ENCODE peak calls at places on chromosome 17, in seven cellular contexts. One of them, this sample, is unnamed.
A peak's percentile ranks its signal among the peaks of the same experiment; 100 is the strongest.

GRCh38 chr17:69430488-69430887 is 16.0 kb downstream of the MAP2K6 start:
- DNase-seq in C1 segment of cervical spinal cord: no peak
- DNase-seq in heart left ventricle: no peak
- DNase-seq in cardiac muscle cell: peak; percentile 38
- DNase-seq in cardiac fibroblast: peak; percentile 32
- DNase-seq in EL: no peak
- DNase-seq in caudate nucleus: no peak
- DNase-seq in this sample: peak; percentile 98

GRCh38 chr17:52106638-52107261 is 51.8 kb downstream of the CA10 start:
- DNase-seq in caudate nucleus: no peak
- DNase-seq in cardiac muscle cell: peak; percentile 50
- DNase-seq in EL: peak; percentile 38
- DNase-seq in cardiac fibroblast: peak; percentile 40
- DNase-seq in heart left ventricle: peak; percentile 18
- DNase-seq in C1 segment of cervical spinal cord: no peak
- DNase-seq in this sample: peak; percentile 53

GRCh38 chr17:41404024-41404651 is 6.7 kb upstream of the KRT31 start:
- DNase-seq in cardiac muscle cell: peak; percentile 78
- DNase-seq in C1 segment of cervical spinal cord: no peak
- DNase-seq in cardiac fibroblast: peak; percentile 56
- DNase-seq in heart left ventricle: no peak
- DNase-seq in EL: peak; percentile 99
- DNase-seq in caudate nucleus: no peak
- DNase-seq in this sample: peak; percentile 99

GRCh38 chr17:74697477-74697876 is 15.2 kb downstream of the CD300LF start:
- DNase-seq in cardiac fibroblast: no peak
- DNase-seq in EL: no peak
- DNase-seq in caudate nucleus: no peak
- DNase-seq in C1 segment of cervical spinal cord: no peak
- DNase-seq in heart left ventricle: no peak
- DNase-seq in cardiac muscle cell: no peak
- DNase-seq in this sample: no peak

GRCh38 chr17:81543339-81543675 is 8.8 kb downstream of the FAAP100 start:
- DNase-seq in heart left ventricle: no peak
- DNase-seq in caudate nucleus: no peak
- DNase-seq in EL: no peak
- DNase-seq in cardiac fibroblast: no peak
- DNase-seq in cardiac muscle cell: no peak
- DNase-seq in C1 segment of cervical spinal cord: no peak
- DNase-seq in this sample: no peak

GRCh38 chr17:44345497-44346026 is 460 bp downstream of the GRN start:
- DNase-seq in heart left ventricle: peak; percentile 67
- DNase-seq in EL: peak; percentile 78
- DNase-seq in C1 segment of cervical spinal cord: no peak
- DNase-seq in cardiac muscle cell: peak; percentile 55
- DNase-seq in cardiac fibroblast: peak; percentile 66
- DNase-seq in caudate nucleus: no peak
- DNase-seq in this sample: peak; percentile 70

GRCh38 chr17:82277851-82278250 is 4.4 kb upstream of the CSNK1D start:
- DNase-seq in cardiac muscle cell: no peak
- DNase-seq in heart left ventricle: no peak
- DNase-seq in caudate nucleus: no peak
- DNase-seq in EL: no peak
- DNase-seq in cardiac fibroblast: no peak
- DNase-seq in C1 segment of cervical spinal cord: no peak
- DNase-seq in this sample: no peak

GRCh38 chr17:82081546-82081945 is 15.9 kb upstream of the DUS1L start:
- DNase-seq in heart left ventricle: no peak
- DNase-seq in C1 segment of cervical spinal cord: no peak
- DNase-seq in EL: no peak
- DNase-seq in cardiac fibroblast: no peak
- DNase-seq in caudate nucleus: no peak
- DNase-seq in cardiac muscle cell: no peak
- DNase-seq in this sample: no peak

GRCh38 chr17:3771140-3771539 is 29.8 kb downstream of the ITGAE start:
- DNase-seq in cardiac fibroblast: no peak
- DNase-seq in caudate nucleus: no peak
- DNase-seq in cardiac muscle cell: no peak
- DNase-seq in EL: no peak
- DNase-seq in heart left ventricle: no peak
- DNase-seq in C1 segment of cervical spinal cord: no peak
- DNase-seq in this sample: no peak

GRCh38 chr17:74599531-74599939 is 7.5 kb upstream of the CD300LD start:
- DNase-seq in EL: no peak
- DNase-seq in heart left ventricle: no peak
- DNase-seq in caudate nucleus: no peak
- DNase-seq in cardiac muscle cell: no peak
- DNase-seq in C1 segment of cervical spinal cord: no peak
- DNase-seq in cardiac fibroblast: no peak
- DNase-seq in this sample: peak; percentile 11

GRCh38 chr17:34300652-34301390 is 15.3 kb downstream of the CCL11 start:
- DNase-seq in caudate nucleus: no peak
- DNase-seq in C1 segment of cervical spinal cord: no peak
- DNase-seq in cardiac fibroblast: no peak
- DNase-seq in cardiac muscle cell: peak; percentile 52
- DNase-seq in EL: peak; percentile 86
- DNase-seq in heart left ventricle: no peak
- DNase-seq in this sample: peak; percentile 41

GRCh38 chr17:29136998-29137730 is 43.0 kb downstream of the MYO18A start:
- DNase-seq in cardiac fibroblast: no peak
- DNase-seq in EL: peak; percentile 67
- DNase-seq in C1 segment of cervical spinal cord: no peak
- DNase-seq in caudate nucleus: no peak
- DNase-seq in heart left ventricle: no peak
- DNase-seq in cardiac muscle cell: no peak
- DNase-seq in this sample: peak; percentile 74

GRCh38 chr17:12231027-12231682 is 210.5 kb downstream of the MAP2K4 start:
- DNase-seq in EL: peak; percentile 33
- DNase-seq in cardiac fibroblast: no peak
- DNase-seq in cardiac muscle cell: no peak
- DNase-seq in caudate nucleus: no peak
- DNase-seq in C1 segment of cervical spinal cord: no peak
- DNase-seq in heart left ventricle: no peak
- DNase-seq in this sample: peak; percentile 15

GRCh38 chr17:31499771-31500554 is 108.5 kb downstream of the RAB11FIP4 start:
- DNase-seq in C1 segment of cervical spinal cord: no peak
- DNase-seq in heart left ventricle: peak; percentile 64
- DNase-seq in cardiac fibroblast: peak; percentile 40
- DNase-seq in EL: peak; percentile 26
- DNase-seq in caudate nucleus: peak; percentile 64
- DNase-seq in cardiac muscle cell: peak; percentile 62
- DNase-seq in this sample: peak; percentile 65

GRCh38 chr17:78484300-78485159 is 92.7 kb downstream of the DNAH17 start:
- DNase-seq in cardiac muscle cell: peak; percentile 53
- DNase-seq in C1 segment of cervical spinal cord: no peak
- DNase-seq in heart left ventricle: no peak
- DNase-seq in cardiac fibroblast: no peak
- DNase-seq in caudate nucleus: no peak
- DNase-seq in EL: no peak
- DNase-seq in this sample: no peak

GRCh38 chr17:31389673-31390381 is 1.6 kb upstream of the RAB11FIP4 start:
- DNase-seq in EL: no peak
- DNase-seq in cardiac fibroblast: no peak
- DNase-seq in heart left ventricle: peak; percentile 8
- DNase-seq in C1 segment of cervical spinal cord: no peak
- DNase-seq in caudate nucleus: no peak
- DNase-seq in cardiac muscle cell: no peak
- DNase-seq in this sample: no peak

GRCh38 chr17:10337976-10338375 is 34.8 kb downstream of the MYH13 start:
- DNase-seq in heart left ventricle: no peak
- DNase-seq in C1 segment of cervical spinal cord: no peak
- DNase-seq in caudate nucleus: no peak
- DNase-seq in EL: peak; percentile 65
- DNase-seq in cardiac muscle cell: peak; percentile 49
- DNase-seq in cardiac fibroblast: peak; percentile 16
- DNase-seq in this sample: no peak

GRCh38 chr17:2693561-2694380 is 17.8 kb downstream of the CLUH start:
- DNase-seq in cardiac fibroblast: no peak
- DNase-seq in heart left ventricle: peak; percentile 17
- DNase-seq in cardiac muscle cell: no peak
- DNase-seq in C1 segment of cervical spinal cord: no peak
- DNase-seq in EL: no peak
- DNase-seq in caudate nucleus: no peak
- DNase-seq in this sample: peak; percentile 30

GRCh38 chr17:40541060-40541872 is 24.0 kb downstream of the CCR7 start:
- DNase-seq in EL: no peak
- DNase-seq in cardiac muscle cell: no peak
- DNase-seq in cardiac fibroblast: no peak
- DNase-seq in C1 segment of cervical spinal cord: no peak
- DNase-seq in caudate nucleus: no peak
- DNase-seq in heart left ventricle: no peak
- DNase-seq in this sample: no peak

GRCh38 chr17:38528101-38528500 is 77.7 kb downstream of the SRCIN1 start:
- DNase-seq in cardiac fibroblast: no peak
- DNase-seq in C1 segment of cervical spinal cord: no peak
- DNase-seq in EL: no peak
- DNase-seq in cardiac muscle cell: no peak
- DNase-seq in caudate nucleus: no peak
- DNase-seq in heart left ventricle: no peak
- DNase-seq in this sample: no peak

GRCh38 chr17:37708616-37709212 is 36.1 kb downstream of the HNF1B start:
- DNase-seq in cardiac fibroblast: no peak
- DNase-seq in heart left ventricle: no peak
- DNase-seq in cardiac muscle cell: no peak
- DNase-seq in caudate nucleus: no peak
- DNase-seq in EL: peak; percentile 23
- DNase-seq in C1 segment of cervical spinal cord: no peak
- DNase-seq in this sample: peak; percentile 53

GRCh38 chr17:74998783-74999182 is 11.4 kb downstream of the CDR2L start:
- DNase-seq in C1 segment of cervical spinal cord: no peak
- DNase-seq in caudate nucleus: no peak
- DNase-seq in cardiac muscle cell: no peak
- DNase-seq in EL: no peak
- DNase-seq in cardiac fibroblast: no peak
- DNase-seq in heart left ventricle: peak; percentile 52
- DNase-seq in this sample: no peak

GRCh38 chr17:82065193-82065637 is 389 bp downstream of the DUS1L start:
- DNase-seq in EL: peak; percentile 34
- DNase-seq in cardiac fibroblast: no peak
- DNase-seq in heart left ventricle: no peak
- DNase-seq in cardiac muscle cell: peak; percentile 31
- DNase-seq in caudate nucleus: no peak
- DNase-seq in C1 segment of cervical spinal cord: no peak
- DNase-seq in this sample: no peak

GRCh38 chr17:10089221-10089799 is 109.1 kb downstream of the GAS7 start:
- DNase-seq in cardiac fibroblast: peak; percentile 29
- DNase-seq in C1 segment of cervical spinal cord: no peak
- DNase-seq in caudate nucleus: no peak
- DNase-seq in EL: no peak
- DNase-seq in heart left ventricle: no peak
- DNase-seq in cardiac muscle cell: peak; percentile 41
- DNase-seq in this sample: no peak

GRCh38 chr17:65593870-65594584 is 32.6 kb upstream of the AXIN2 start:
- DNase-seq in caudate nucleus: no peak
- DNase-seq in cardiac muscle cell: peak; percentile 37
- DNase-seq in EL: peak; percentile 44
- DNase-seq in heart left ventricle: no peak
- DNase-seq in cardiac fibroblast: peak; percentile 34
- DNase-seq in C1 segment of cervical spinal cord: no peak
- DNase-seq in this sample: no peak

GRCh38 chr17:20954794-20955193 is 88.0 kb downstream of the USP22 start:
- DNase-seq in cardiac fibroblast: no peak
- DNase-seq in caudate nucleus: no peak
- DNase-seq in cardiac muscle cell: no peak
- DNase-seq in EL: no peak
- DNase-seq in heart left ventricle: no peak
- DNase-seq in C1 segment of cervical spinal cord: no peak
- DNase-seq in this sample: no peak

GRCh38 chr17:29090746-29091395 is 47.9 kb downstream of the PIPOX start:
- DNase-seq in cardiac fibroblast: no peak
- DNase-seq in cardiac muscle cell: no peak
- DNase-seq in C1 segment of cervical spinal cord: no peak
- DNase-seq in heart left ventricle: no peak
- DNase-seq in EL: no peak
- DNase-seq in caudate nucleus: peak; percentile 47
- DNase-seq in this sample: no peak

GRCh38 chr17:50198026-50198669 is 3.3 kb downstream of the COL1A1 start:
- DNase-seq in cardiac fibroblast: peak; percentile 76
- DNase-seq in cardiac muscle cell: peak; percentile 79
- DNase-seq in heart left ventricle: no peak
- DNase-seq in caudate nucleus: peak; percentile 24
- DNase-seq in C1 segment of cervical spinal cord: no peak
- DNase-seq in EL: peak; percentile 80
- DNase-seq in this sample: peak; percentile 77

GRCh38 chr17:77282524-77283515 is 142.1 kb downstream of the SEC14L1 start:
- DNase-seq in cardiac muscle cell: peak; percentile 88
- DNase-seq in EL: peak; percentile 32
- DNase-seq in heart left ventricle: no peak
- DNase-seq in cardiac fibroblast: peak; percentile 88
- DNase-seq in C1 segment of cervical spinal cord: no peak
- DNase-seq in caudate nucleus: no peak
- DNase-seq in this sample: no peak

GRCh38 chr17:38728290-38728831 is 1.8 kb upstream of the CISD3 start:
- DNase-seq in heart left ventricle: no peak
- DNase-seq in EL: no peak
- DNase-seq in caudate nucleus: no peak
- DNase-seq in cardiac muscle cell: no peak
- DNase-seq in cardiac fibroblast: no peak
- DNase-seq in C1 segment of cervical spinal cord: no peak
- DNase-seq in this sample: no peak

GRCh38 chr17:17702370-17702769 is 21.1 kb downstream of the RAI1 start:
- DNase-seq in heart left ventricle: no peak
- DNase-seq in C1 segment of cervical spinal cord: no peak
- DNase-seq in EL: no peak
- DNase-seq in cardiac muscle cell: no peak
- DNase-seq in cardiac fibroblast: no peak
- DNase-seq in caudate nucleus: no peak
- DNase-seq in this sample: no peak

GRCh38 chr17:79574656-79575055 is 36.2 kb downstream of the RBFOX3 start:
- DNase-seq in heart left ventricle: no peak
- DNase-seq in cardiac fibroblast: no peak
- DNase-seq in C1 segment of cervical spinal cord: no peak
- DNase-seq in cardiac muscle cell: no peak
- DNase-seq in EL: no peak
- DNase-seq in caudate nucleus: no peak
- DNase-seq in this sample: no peak

GRCh38 chr17:73600103-73600871 is 44.0 kb downstream of the SDK2 start:
- DNase-seq in EL: no peak
- DNase-seq in C1 segment of cervical spinal cord: no peak
- DNase-seq in caudate nucleus: no peak
- DNase-seq in heart left ventricle: no peak
- DNase-seq in cardiac muscle cell: peak; percentile 13
- DNase-seq in cardiac fibroblast: peak; percentile 8
- DNase-seq in this sample: no peak